ENCODE peak calls at places on chromosomes 6 and 20, in five cellular contexts. W is IMR-90, N is H1, S is H9, Q is neuronal stem cell. L is an unnamed sample.

GRCh38 chr6:116536216-116536621 is 9.3 kb downstream of the TRAPPC3L start:
- DNase-seq in W (peak), N (no peak), S (no peak), Q (peak), L (peak)

GRCh38 chr6:5671604-5672559 is 334.8 kb downstream of the NRN1 start:
- DNase-seq in W (no peak), N (no peak), S (no peak), Q (no peak), L (no peak)

GRCh38 chr6:3455490-3456394 is 1.1 kb downstream of the SLC22A23 start:
- DNase-seq in W (no peak), N (no peak), S (peak), Q (no peak), L (no peak)

GRCh38 chr6:12051861-12052368 is 39.8 kb downstream of the HIVEP1 start:
- DNase-seq in W (peak), N (no peak), S (no peak), Q (no peak), L (peak)

GRCh38 chr20:41370176-41370575 is 3.6 kb upstream of the EMILIN3 start:
- DNase-seq in W (no peak), N (no peak), S (no peak), Q (no peak), L (no peak)

GRCh38 chr20:7355056-7355455 is 585.2 kb downstream of the HAO1 start:
- DNase-seq in W (no peak), N (no peak), S (no peak), Q (no peak), L (no peak)

GRCh38 chr6:132830236-132830799 is 15.9 kb downstream of the RPS12 start:
- DNase-seq in W (peak), N (no peak), S (no peak), Q (peak), L (no peak)

GRCh38 chr20:51154708-51155690 is 132.1 kb upstream of the KCNG1 start:
- DNase-seq in W (no peak), N (no peak), S (no peak), Q (no peak), L (no peak)

GRCh38 chr20:20286061-20286460 is 81.8 kb upstream of the INSM1 start:
- DNase-seq in W (no peak), N (no peak), S (no peak), Q (no peak), L (no peak)

GRCh38 chr6:2795960-2796359 is 30.8 kb downstream of the WRNIP1 start:
- DNase-seq in W (no peak), N (no peak), S (no peak), Q (no peak), L (no peak)

GRCh38 chr6:157443066-157443800 is 62.2 kb downstream of the ZDHHC14 start:
- DNase-seq in W (peak), N (no peak), S (no peak), Q (no peak), L (no peak)

GRCh38 chr6:27422651-27423332 is 34.2 kb downstream of the ZNF391 start:
- DNase-seq in W (no peak), N (peak), S (peak), Q (no peak), L (no peak)

GRCh38 chr6:107444277-107444676 is 15.1 kb downstream of the PDSS2 start:
- DNase-seq in W (peak), N (no peak), S (no peak), Q (no peak), L (no peak)

GRCh38 chr6:84549912-84550311 is 214.5 kb downstream of the TBX18 start:
- DNase-seq in W (no peak), N (no peak), S (peak), Q (no peak), L (no peak)

GRCh38 chr6:152642578-152643375 is 5.6 kb upstream of the SYNE1 start:
- DNase-seq in W (peak), N (peak), S (peak), Q (peak), L (peak)

GRCh38 chr6:21034345-21034744 is 500.1 kb downstream of the CDKAL1 start:
- DNase-seq in W (no peak), N (no peak), S (no peak), Q (no peak), L (no peak)

GRCh38 chr6:160781298-160781697 is 79.3 kb downstream of the PLG start:
- DNase-seq in W (no peak), N (no peak), S (no peak), Q (no peak), L (no peak)

GRCh38 chr6:105805581-105806023 is 280.5 kb upstream of the PRDM1 start:
- DNase-seq in W (peak), N (no peak), S (no peak), Q (no peak), L (no peak)

GRCh38 chr6:35500782-35501181 is 3.9 kb upstream of the TEAD3 start:
- DNase-seq in W (peak), N (no peak), S (no peak), Q (no peak), L (no peak)

GRCh38 chr20:4324611-4325238 is 309.4 kb upstream of the RNF24 start:
- DNase-seq in W (no peak), N (no peak), S (no peak), Q (no peak), L (no peak)

GRCh38 chr6:107272246-107272645 is 156.9 kb upstream of the BEND3 start:
- DNase-seq in W (no peak), N (no peak), S (no peak), Q (no peak), L (peak)

GRCh38 chr6:41222513-41222912 is 5.6 kb upstream of the TREML4 start:
- DNase-seq in W (no peak), N (no peak), S (no peak), Q (no peak), L (no peak)

GRCh38 chr20:9444921-9445320 is 69.5 kb upstream of the LAMP5 start:
- DNase-seq in W (no peak), N (no peak), S (no peak), Q (no peak), L (no peak)

GRCh38 chr6:156991971-156992370 is 214.8 kb downstream of the ARID1B start:
- DNase-seq in W (peak), N (no peak), S (no peak), Q (no peak), L (no peak)

GRCh38 chr6:119896806-119897205 is 547.2 kb upstream of the MAN1A1 start:
- DNase-seq in W (no peak), N (no peak), S (no peak), Q (no peak), L (no peak)

GRCh38 chr6:42451595-42452170 is at the start of gene TRERF1:
- DNase-seq in W (peak), N (no peak), S (peak), Q (peak), L (no peak)
- H3K4me2 ChIP-seq in W (peak), N (peak), S (peak), Q (peak), L (peak)

GRCh38 chr20:47310729-47311128 is 45.8 kb downstream of the ZMYND8 start:
- DNase-seq in W (no peak), N (no peak), S (no peak), Q (no peak), L (no peak)

GRCh38 chr20:47309806-47310426 is 46.6 kb downstream of the ZMYND8 start:
- DNase-seq in W (no peak), N (no peak), S (no peak), Q (no peak), L (no peak)

GRCh38 chr20:47311211-47311610 is 45.3 kb downstream of the ZMYND8 start:
- DNase-seq in W (no peak), N (no peak), S (no peak), Q (no peak), L (no peak)

GRCh38 chr20:47314647-47315338 is 41.7 kb downstream of the ZMYND8 start:
- DNase-seq in W (no peak), N (no peak), S (no peak), Q (no peak), L (peak)

DNA sequence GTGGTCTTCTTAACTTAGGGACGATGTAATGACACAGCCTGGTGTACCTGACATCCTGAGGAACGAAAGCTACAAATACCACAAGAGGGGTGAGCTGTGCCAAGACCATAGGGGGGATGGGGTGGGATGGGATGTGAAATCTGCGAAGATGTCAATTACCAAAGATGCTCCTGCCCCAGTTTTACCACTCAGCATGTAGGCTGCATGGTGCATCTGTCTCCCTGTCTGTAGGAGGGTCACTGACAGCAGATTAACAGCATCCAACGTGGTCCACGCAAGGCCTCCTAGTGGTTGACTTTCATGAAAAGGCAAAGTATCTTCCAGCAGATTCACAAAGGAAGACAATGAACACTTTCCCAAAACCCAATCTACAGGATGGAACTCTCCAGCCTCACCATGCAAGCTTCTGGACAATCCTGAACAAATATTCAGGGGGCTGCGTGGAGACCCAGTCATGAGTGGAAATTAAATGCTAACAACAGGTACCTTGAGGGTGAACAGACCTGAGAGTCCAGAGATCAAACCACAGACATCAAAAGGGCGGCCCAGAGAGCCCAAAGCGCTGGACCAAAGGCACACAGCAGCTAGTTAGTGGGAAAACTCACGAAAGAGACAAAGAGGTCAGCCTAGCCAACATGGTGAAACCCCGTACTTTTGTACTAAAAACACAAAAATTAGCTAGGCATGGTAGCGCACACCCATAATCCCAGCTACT is 44.4 kb downstream of the ZMYND8 start:
- DNase-seq in W (no peak), N (no peak), S (no peak), Q (no peak), L (no peak)
- H4K8ac ChIP-seq in W (peak), N (peak), S (no peak), Q (no peak), L (no peak)

GRCh38 chr20:17849901-17850673 is 118.5 kb downstream of the SNX5 start:
- DNase-seq in W (peak), N (no peak), S (no peak), Q (no peak), L (peak)
- H4K91ac ChIP-seq in W (peak), N (no peak), S (no peak), Q (no peak), L (peak)

DNA sequence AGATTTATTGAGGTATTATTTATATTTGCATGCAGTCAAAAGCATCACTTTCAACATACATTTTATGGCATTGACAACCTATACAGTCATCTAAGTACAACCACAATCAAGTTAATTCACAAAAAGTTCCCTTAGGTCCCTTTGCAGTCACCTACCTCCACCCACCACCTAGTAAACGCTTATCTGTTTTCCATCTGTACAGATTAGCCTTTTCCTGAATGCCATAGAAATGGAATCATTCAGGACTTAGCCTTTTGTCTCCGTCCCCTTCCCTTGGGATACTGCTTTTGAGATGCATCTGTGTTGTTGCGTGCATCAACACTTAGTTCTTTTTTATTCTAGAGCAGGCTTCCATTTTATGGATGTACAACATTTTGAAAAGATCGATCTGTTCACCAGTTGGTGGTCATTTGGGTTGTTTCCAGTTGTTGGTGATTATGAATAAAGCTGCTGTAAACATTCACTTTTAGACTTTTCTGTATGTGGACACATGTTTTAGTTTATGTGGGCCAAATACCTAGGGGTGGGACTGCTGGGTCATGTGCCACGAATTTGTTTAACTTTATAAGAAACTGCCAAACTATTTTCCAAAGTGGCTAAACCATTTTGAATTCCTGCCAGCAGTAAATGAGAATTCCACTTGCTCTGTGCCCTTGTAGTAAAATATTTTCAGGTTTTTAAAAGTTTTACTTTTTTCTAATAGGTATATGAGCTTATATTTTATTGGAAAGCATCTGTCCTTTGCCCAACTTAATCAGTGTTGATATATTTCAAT is 17.6 kb upstream of the IFNGR1 start:
- DNase-seq in W (no peak), N (no peak), S (no peak), Q (no peak), L (peak)
- H3K4me2 ChIP-seq in W (no peak), N (no peak), S (no peak), Q (no peak), L (no peak)

GRCh38 chr20:10963717-10964266 is 290.0 kb upstream of the JAG1 start:
- DNase-seq in W (no peak), N (no peak), S (no peak), Q (no peak), L (no peak)
- H4K8ac ChIP-seq in W (no peak), N (no peak), S (no peak), Q (no peak), L (no peak)

GRCh38 chr6:168033791-168034190 is 36.3 kb downstream of the KIF25 start:
- DNase-seq in W (no peak), N (no peak), S (no peak), Q (no peak), L (no peak)

GRCh38 chr6:168032383-168032760 is 34.9 kb downstream of the KIF25 start:
- DNase-seq in W (peak), N (no peak), S (no peak), Q (no peak), L (no peak)

GRCh38 chr6:168035661-168036616 is 38.5 kb downstream of the KIF25 start:
- DNase-seq in W (peak), N (no peak), S (no peak), Q (no peak), L (peak)

GRCh38 chr6:168035098-168035660 is 37.7 kb downstream of the KIF25 start:
- DNase-seq in W (peak), N (peak), S (peak), Q (no peak), L (peak)

GRCh38 chr6:168034537-168034936 is 37.1 kb downstream of the KIF25 start:
- DNase-seq in W (no peak), N (no peak), S (no peak), Q (no peak), L (no peak)
- H4K91ac ChIP-seq in W (peak), N (peak), S (no peak), Q (no peak), L (no peak)

GRCh38 chr6:169904051-169904922 is 152.9 kb downstream of the ERMARD start:
- DNase-seq in W (no peak), N (no peak), S (no peak), Q (no peak), L (no peak)

GRCh38 chr6:169905041-169905807 is 153.8 kb downstream of the ERMARD start:
- DNase-seq in W (peak), N (no peak), S (no peak), Q (no peak), L (peak)

GRCh38 chr6:169903122-169903521 is 151.7 kb downstream of the ERMARD start:
- DNase-seq in W (no peak), N (no peak), S (no peak), Q (no peak), L (peak)

GRCh38 chr6:169902070-169902469 is 150.6 kb downstream of the ERMARD start:
- DNase-seq in W (no peak), N (no peak), S (no peak), Q (no peak), L (no peak)

DNA sequence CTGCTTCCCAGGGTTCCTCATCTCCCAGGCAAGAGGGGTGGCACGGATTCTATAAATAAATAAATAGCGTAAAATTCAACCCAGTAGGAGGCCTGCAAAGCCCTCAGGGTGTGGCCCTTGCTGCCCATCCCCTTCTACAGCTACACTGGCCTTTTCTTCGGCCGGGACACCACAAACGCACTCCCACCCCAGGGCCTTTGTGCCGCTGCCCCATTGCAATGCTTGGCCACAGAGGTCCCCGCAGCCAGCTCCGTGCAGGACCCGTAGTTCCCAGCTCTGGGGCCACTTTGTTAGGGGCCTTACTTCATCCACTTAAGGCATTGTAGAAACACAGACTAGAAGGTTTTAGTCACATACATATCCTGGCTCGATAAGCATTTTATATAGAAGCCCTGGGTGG is 151.2 kb downstream of the ERMARD start:
- DNase-seq in W (no peak), N (no peak), S (no peak), Q (no peak), L (no peak)
- H3K4me2 ChIP-seq in W (no peak), N (no peak), S (no peak), Q (no peak), L (no peak)

GRCh38 chr20:36571564-36572504 is 1.6 kb upstream of the TGIF2 start:
- DNase-seq in W (no peak), N (peak), S (peak), Q (no peak), L (no peak)
- H4K8ac ChIP-seq in W (peak), N (peak), S (no peak), Q (no peak), L (peak)

GRCh38 chr20:36303831-36304230 is 2.3 kb upstream of the DLGAP4 start:
- DNase-seq in W (no peak), N (no peak), S (no peak), Q (no peak), L (no peak)
- H4K91ac ChIP-seq in W (no peak), N (no peak), S (no peak), Q (no peak), L (no peak)

DNA sequence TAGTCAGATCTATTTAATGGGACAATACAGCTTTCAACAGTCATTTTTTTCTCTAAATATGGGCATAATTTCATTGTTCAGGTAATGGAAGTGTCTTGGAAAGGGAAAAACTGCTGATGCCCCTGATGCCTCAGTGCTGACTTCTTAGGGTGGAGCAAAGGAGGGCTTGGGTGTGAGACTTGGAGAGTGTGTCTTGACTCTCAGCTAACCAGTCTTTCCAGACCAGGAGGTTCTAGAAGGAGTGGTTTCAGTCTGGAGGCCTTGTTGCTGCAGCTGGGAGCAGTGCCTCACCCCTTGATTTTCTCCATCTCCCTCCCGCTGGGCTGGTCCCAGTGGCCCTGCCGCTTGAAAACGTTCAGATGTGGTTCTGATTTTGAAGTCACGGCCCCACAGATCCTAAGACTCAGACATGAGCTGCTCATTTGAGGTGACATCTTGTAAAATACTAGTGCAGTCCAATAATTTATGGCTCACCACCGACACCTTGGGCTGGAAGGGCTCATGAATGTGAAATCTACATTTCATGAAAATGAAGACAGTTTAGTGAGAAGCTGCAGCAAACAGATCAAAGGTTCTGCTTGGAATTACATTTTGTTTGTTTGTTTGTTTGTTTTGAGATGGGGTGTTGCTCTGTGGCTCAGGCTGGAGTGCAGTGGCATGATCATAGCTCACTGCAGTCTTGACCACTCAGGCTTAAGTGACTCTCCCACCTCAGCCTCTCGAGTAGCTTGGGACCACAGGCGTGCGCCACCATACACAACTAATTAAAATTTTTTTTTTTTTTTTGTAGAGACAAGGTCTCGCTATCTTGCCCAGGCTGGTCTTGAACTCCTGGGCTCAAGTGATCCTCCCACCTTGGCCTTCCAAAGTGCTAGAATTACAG is 5.6 kb downstream of the DSP start:
- DNase-seq in W (no peak), N (no peak), S (no peak), Q (no peak), L (no peak)
- H3K4me2 ChIP-seq in W (no peak), N (no peak), S (no peak), Q (no peak), L (no peak)